ENCODE peak calls at places on chromosomes 13 and 19, in six cellular contexts. Z is AG04450, W is PC-9, L is IMR-90, J is sigmoid colon, R is fibroblast of pulmonary artery. E is an unnamed sample.

GRCh38 chr19:19964416-19964815 is 63.7 kb downstream of the ZNF93 start:
- DNase-seq in L (no peak), Z (no peak), R (no peak), W (no peak), J (no peak), E (no peak)

GRCh38 chr13:36736119-36736726 is 62.4 kb downstream of the SERTM1 start:
- DNase-seq in R (peak), Z (peak), W (peak), J (peak), L (peak), E (no peak)

GRCh38 chr19:46634045-46634655 is 1.9 kb downstream of the GNG8 start:
- DNase-seq in R (peak), Z (no peak), W (peak), L (peak), J (peak), E (peak)

GRCh38 chr13:96090240-96091101 is 564 bp downstream of the HS6ST3 start:
- DNase-seq in Z (no peak), W (peak), J (no peak), R (no peak), L (no peak), E (no peak)

GRCh38 chr13:93861818-93862217 is 617.7 kb downstream of the DCT start:
- DNase-seq in Z (peak), J (no peak), L (peak), W (no peak), R (peak), E (no peak)

GRCh38 chr19:42081584-42082258 is 5.8 kb downstream of the ZNF574 start:
- DNase-seq in J (no peak), W (no peak), R (peak), L (peak), Z (no peak), E (peak)

GRCh38 chr13:27022571-27023311 is 148.9 kb downstream of the USP12 start:
- DNase-seq in R (no peak), J (peak), Z (peak), L (peak), W (peak), E (no peak)

GRCh38 chr19:11642902-11643301 is 45.6 kb downstream of the ZNF627 start:
- DNase-seq in W (no peak), L (no peak), R (no peak), Z (no peak), J (no peak), E (no peak)

GRCh38 chr13:31213681-31214289 is 14.0 kb downstream of the B3GLCT start:
- DNase-seq in J (no peak), R (no peak), W (no peak), Z (no peak), L (peak), E (no peak)

GRCh38 chr19:42407816-42408175 is 17.7 kb upstream of the CNFN start:
- DNase-seq in R (no peak), J (no peak), W (no peak), Z (no peak), L (no peak), E (no peak)

GRCh38 chr13:59409211-59409610 is 754.5 kb downstream of the DIAPH3 start:
- DNase-seq in R (peak), W (no peak), L (peak), Z (peak), J (peak), E (no peak)

GRCh38 chr13:21287331-21287907 is 111.0 kb downstream of the MRPL57 start:
- DNase-seq in J (no peak), Z (no peak), R (no peak), W (no peak), L (no peak), E (no peak)

GRCh38 chr19:13974073-13974472 is 21.8 kb downstream of the DCAF15 start:
- DNase-seq in L (no peak), Z (no peak), W (no peak), R (peak), J (no peak), E (peak)

GRCh38 chr13:31351376-31351775 is 151.6 kb downstream of the B3GLCT start:
- DNase-seq in J (no peak), Z (no peak), L (no peak), R (no peak), W (no peak), E (no peak)

GRCh38 chr19:1847348-1847683 is 967 bp downstream of the REXO1 start:
- DNase-seq in W (no peak), L (no peak), Z (no peak), J (no peak), R (no peak), E (no peak)

GRCh38 chr19:1849999-1850398 is 1.7 kb upstream of the REXO1 start:
- DNase-seq in L (no peak), W (no peak), R (no peak), J (no peak), Z (no peak), E (no peak)

GRCh38 chr19:1847684-1848398 is 442 bp downstream of the REXO1 start:
- DNase-seq in Z (no peak), R (peak), W (peak), J (no peak), L (peak), E (peak)

GRCh38 chr19:1848399-1849131 is at the start of gene REXO1:
- DNase-seq in R (peak), W (peak), J (peak), L (peak), Z (peak), E (peak)

GRCh38 chr19:1849132-1849474 is 820 bp upstream of the REXO1 start:
- DNase-seq in Z (no peak), J (no peak), W (no peak), R (no peak), L (no peak), E (no peak)
- H3K4me3 ChIP-seq in Z (no peak), J (no peak), W (no peak), R (no peak), L (no peak), E (no peak)

DNA sequence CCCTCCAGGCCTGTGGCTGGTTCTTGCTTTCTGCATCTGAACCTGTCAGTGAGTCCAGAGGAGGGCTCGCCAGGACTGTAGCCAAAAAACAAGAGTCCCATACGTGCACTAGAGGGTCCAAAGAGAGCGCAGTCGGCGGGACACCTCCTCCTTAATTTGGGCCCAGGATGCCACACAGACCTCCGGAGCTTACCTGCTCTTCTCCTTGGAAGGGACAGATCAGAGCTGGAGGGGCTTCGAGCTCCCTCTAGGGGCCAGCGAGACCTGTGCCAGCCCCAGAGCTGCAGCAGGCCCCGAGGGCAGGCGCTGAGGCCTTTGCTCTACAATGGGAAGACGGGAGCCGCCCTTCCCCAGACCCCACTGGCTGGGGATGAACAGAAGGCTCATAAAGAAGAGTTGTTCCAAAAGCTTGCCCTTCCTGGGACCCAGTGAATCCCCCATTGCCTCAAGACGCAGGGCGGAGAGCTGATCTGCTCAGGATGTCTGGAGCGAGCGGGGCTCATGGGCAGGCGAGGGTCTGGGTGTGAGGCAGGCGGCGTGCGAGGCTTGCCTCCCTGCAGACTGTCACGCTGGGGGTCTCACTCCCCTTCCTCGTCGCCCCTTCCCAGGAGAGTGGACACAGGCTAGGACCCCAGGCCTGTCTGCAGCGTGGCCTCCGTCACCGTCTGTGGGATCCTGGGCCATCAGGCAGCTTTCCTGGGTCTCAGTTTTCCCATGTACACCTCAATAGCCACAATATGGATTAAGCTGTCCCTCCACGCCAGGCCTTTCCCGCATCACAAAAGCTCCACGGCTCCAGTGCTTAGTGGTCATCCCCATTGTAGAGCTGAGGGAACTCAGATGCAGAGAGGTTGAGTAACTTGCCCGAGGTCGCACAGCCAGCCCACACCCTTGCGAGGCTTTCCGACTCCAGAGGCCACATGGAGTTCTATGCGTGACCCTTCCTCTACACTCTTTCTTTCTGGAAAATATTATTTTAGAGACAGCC is 46.9 kb upstream of the VSTM2B start:
- DNase-seq in Z (no peak), R (no peak), W (peak), L (no peak), J (no peak), E (no peak)
- TF ChIP-seq CTCF in Z (no peak), R (no peak), W (peak), L (peak), J (no peak), E (no peak)

GRCh38 chr13:40342901-40343300 is 323.5 kb downstream of the FOXO1 start:
- DNase-seq in R (no peak), W (no peak), J (no peak), Z (no peak), L (no peak), E (no peak)
- H3K4me3 ChIP-seq in R (no peak), W (no peak), J (no peak), Z (no peak), L (no peak), E (no peak)

DNA sequence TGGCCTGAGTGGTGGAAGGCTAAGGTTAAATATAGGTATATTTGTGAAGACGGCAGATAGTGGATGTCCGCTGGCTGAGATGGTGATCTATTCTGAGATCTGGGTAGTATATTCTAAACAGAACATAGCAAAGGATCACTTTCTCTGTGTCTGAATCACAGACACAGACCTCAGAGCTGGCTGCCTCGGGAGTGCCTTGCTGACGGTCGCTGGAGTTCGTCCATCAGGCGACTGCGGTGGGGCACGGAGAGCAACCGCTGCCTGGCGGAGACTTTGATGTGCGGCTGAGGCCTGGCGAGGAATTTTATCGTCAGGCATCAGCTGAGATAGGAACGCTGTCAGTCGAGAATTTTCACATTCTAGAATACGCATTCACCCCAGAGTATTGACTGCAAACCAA is 42.9 kb upstream of the DCUN1D2 start:
- DNase-seq in J (peak), L (peak), W (peak), Z (no peak), R (no peak), E (no peak)
- TF ChIP-seq CTCF in J (no peak), L (no peak), W (no peak), Z (no peak), R (no peak), E (no peak)

DNA sequence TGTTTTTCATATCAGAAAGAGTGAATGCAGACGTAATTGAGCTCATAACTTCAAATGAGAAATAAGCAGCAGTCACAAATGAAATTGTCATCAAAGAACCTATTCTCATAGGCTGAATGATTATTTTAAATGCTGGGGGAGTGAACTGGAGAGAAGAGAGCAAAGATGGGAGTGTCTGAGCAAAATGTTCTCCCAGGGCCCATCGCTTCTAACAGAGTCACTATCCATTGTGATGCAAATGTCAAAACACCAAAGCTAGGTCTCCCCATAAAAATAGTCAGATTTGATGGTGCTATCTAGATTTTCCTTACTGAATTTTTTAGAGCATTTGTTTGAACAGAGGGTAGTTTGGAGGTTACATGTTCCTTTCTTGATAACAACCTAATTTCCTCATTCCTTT is 278.7 kb downstream of the PCDH9 start:
- DNase-seq in J (no peak), Z (no peak), L (no peak), R (no peak), W (no peak), E (no peak)
- H3K4me3 ChIP-seq in J (no peak), Z (no peak), L (no peak), R (no peak), W (no peak), E (no peak)

GRCh38 chr19:58229255-58229639 is 533 bp downstream of the ZNF544 start:
- DNase-seq in W (no peak), Z (no peak), L (peak), J (no peak), R (peak), E (peak)
- TF ChIP-seq CTCF in W (no peak), Z (peak), L (peak), J (no peak), R (peak), E (no peak)

DNA sequence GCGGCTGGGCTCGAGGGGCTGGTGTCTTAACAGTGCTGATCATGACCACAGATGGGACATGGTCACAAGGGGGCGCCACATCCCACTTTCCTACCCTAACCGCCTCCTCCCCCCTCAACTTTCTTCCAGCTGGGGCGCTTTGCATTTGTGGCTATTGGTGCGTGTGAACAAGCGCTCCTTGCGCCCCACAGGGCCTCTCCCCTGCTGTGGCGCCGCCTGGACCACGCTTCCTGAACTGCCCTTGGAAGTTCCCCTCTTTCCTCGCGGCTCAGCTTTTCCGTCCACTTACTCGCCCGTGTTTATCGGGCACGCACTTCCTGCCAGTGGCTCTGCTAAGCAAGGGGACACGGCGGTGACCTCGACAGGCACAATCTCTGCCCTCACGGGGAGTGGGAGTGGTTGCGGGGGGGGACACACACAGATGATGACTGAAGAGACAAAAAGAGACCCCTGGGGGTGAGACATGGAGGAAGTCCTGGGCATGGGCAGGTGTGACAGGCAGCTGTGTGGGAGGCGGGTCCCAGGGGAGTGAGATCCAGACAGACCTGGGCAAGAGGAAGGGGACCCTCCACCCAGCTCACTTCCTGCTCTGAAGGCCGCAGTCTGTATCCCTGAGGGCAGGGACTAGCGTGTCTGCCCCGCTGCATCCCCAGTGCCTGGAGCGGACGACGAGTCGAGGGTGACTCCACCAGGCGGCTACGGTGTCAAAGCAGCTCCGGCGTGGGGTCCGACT is 40.3 kb downstream of the ZNF787 start:
- DNase-seq in R (peak), J (peak), L (peak), Z (peak), W (peak), E (peak)
- H3K4me3 ChIP-seq in R (peak), J (peak), L (peak), Z (peak), W (no peak), E (no peak)